ENCODE peak calls at places on chromosomes 1 and 21, in seven cellular contexts. Q is lung; I is sigmoid colon; D is cardiac muscle cell; O is IMR-90; C is hepatocyte; K is CD8-positive, alpha-beta memory T cell. L is an unnamed sample. For H3K4me1 and H3K36me3, the result is how much of the 10 kb centered on the place peaks cover.

GRCh38 chr1:198830397-198830796 is 191.6 kb downstream of the PTPRC start:
- DNase-seq in D (no peak), C (no peak), O (no peak), K (no peak), I (no peak), Q (no peak), L (no peak)

GRCh38 chr1:119093721-119094120 is 46.7 kb downstream of the WARS2 start:
- DNase-seq in O (peak), Q (no peak), I (no peak), C (no peak), K (no peak), D (peak), L (no peak)

GRCh38 chr1:241356187-241356518 is 852 bp downstream of the RGS7 start:
- DNase-seq in D (no peak), K (no peak), C (peak), I (no peak), Q (no peak), O (no peak), L (no peak)

GRCh38 chr1:22733643-22734042 is 23.0 kb downstream of the EPHB2 start:
- DNase-seq in Q (no peak), K (no peak), C (no peak), D (no peak), I (no peak), O (no peak), L (no peak)

GRCh38 chr1:230712470-230712942 is 1.4 kb downstream of the AGT start:
- DNase-seq in O (no peak), K (no peak), D (no peak), I (no peak), C (no peak), Q (no peak), L (no peak)

GRCh38 chr1:96923753-96924152 is 202.2 kb downstream of the PTBP2 start:
- DNase-seq in K (no peak), C (no peak), O (no peak), I (no peak), D (no peak), Q (no peak), L (no peak)

GRCh38 chr1:43414634-43415223 is 25.0 kb downstream of the SZT2 start:
- DNase-seq in Q (peak), K (peak), I (no peak), C (peak), D (peak), O (peak), L (peak)

GRCh38 chr1:56877973-56878372 is 23.4 kb downstream of the C8A start:
- DNase-seq in C (no peak), Q (no peak), D (no peak), O (peak), I (no peak), K (no peak), L (no peak)

GRCh38 chr1:23651069-23651808 is 40.4 kb upstream of the RPL11 start:
- DNase-seq in D (no peak), K (no peak), I (peak), O (peak), Q (no peak), C (no peak), L (no peak)

GRCh38 chr1:98565951-98566350 is 95.6 kb upstream of the SNX7 start:
- DNase-seq in I (no peak), C (no peak), O (no peak), Q (no peak), K (no peak), D (no peak), L (no peak)

GRCh38 chr1:37708471-37708870 is 16.2 kb downstream of the CDCA8 start:
- DNase-seq in C (no peak), Q (no peak), K (no peak), O (no peak), D (no peak), I (no peak), L (no peak)

GRCh38 chr1:92774407-92774806 is 10.5 kb downstream of the EVI5 start:
- DNase-seq in Q (no peak), C (no peak), K (no peak), O (no peak), I (no peak), D (no peak), L (no peak)

GRCh38 chr1:239125027-239125426 is 261.3 kb upstream of the CHRM3 start:
- DNase-seq in K (no peak), I (no peak), Q (no peak), C (no peak), O (no peak), D (peak), L (no peak)

GRCh38 chr21:35606578-35606977 is 453.7 kb downstream of the SETD4 start:
- DNase-seq in D (no peak), K (no peak), O (no peak), C (no peak), I (no peak), Q (no peak), L (no peak)

GRCh38 chr1:245277276-245277675 is 122.5 kb downstream of the KIF26B start:
- DNase-seq in I (no peak), C (no peak), Q (no peak), D (peak), K (no peak), O (no peak), L (no peak)

GRCh38 chr1:205294175-205294913 is 27.2 kb downstream of the NUAK2 start:
- DNase-seq in K (no peak), C (peak), D (no peak), Q (no peak), O (peak), I (no peak), L (peak)

GRCh38 chr1:84692391-84692790 is 2.1 kb upstream of the SSX2IP start:
- DNase-seq in K (no peak), D (no peak), O (no peak), Q (no peak), C (no peak), I (no peak), L (no peak)

GRCh38 chr1:113934511-113935055 is 5.5 kb downstream of the HIPK1 start:
- DNase-seq in C (no peak), D (no peak), K (no peak), I (no peak), Q (no peak), O (no peak), L (no peak)
- H3K4me1 ChIP-seq in C (under half), D (under half), K (half or more), I (half or more), Q (under half), O (under half), L (half or more)

GRCh38 chr1:99645699-99646531 is at the start of gene PALMD:
- DNase-seq in K (no peak), Q (no peak), I (no peak), O (peak), C (peak), D (peak), L (peak)
- H3K4me3 ChIP-seq in K (no peak), Q (peak), I (peak), O (peak), C (peak), D (no peak), L (peak)

DNA sequence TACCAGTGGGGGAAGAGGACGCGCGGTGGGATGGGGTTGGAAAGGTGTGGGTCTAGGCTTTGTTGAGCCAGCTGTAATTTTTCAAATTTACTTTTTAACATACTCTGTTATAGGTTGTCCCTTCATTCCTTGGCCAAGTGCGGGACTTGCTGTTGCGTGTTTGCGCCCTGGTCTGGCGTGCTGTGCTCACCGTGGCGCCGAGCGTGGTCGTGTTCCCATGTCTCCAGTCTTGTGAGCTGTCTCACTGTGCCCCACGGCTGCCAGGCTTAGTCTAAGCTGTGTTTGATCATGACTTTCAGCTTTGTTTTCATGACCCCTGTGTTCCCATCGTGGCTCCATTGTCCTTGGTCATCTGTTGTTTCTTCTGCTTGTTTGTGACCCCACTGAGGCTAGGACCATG is 26.0 kb downstream of the TRAPPC10 start:
- DNase-seq in Q (no peak), O (no peak), D (no peak), C (no peak), I (no peak), K (no peak), L (no peak)
- H3K36me3 ChIP-seq in Q (under half), O (under half), D (under half), C (under half), I (under half), K (under half), L (half or more)

GRCh38 chr1:201291917-201292316 is 8.6 kb downstream of the PKP1 start:
- DNase-seq in D (no peak), K (no peak), I (no peak), Q (no peak), O (no peak), C (no peak), L (no peak)
- H3K4me1 ChIP-seq in D (under half), K (under half), I (under half), Q (under half), O (under half), C (under half), L (under half)

DNA sequence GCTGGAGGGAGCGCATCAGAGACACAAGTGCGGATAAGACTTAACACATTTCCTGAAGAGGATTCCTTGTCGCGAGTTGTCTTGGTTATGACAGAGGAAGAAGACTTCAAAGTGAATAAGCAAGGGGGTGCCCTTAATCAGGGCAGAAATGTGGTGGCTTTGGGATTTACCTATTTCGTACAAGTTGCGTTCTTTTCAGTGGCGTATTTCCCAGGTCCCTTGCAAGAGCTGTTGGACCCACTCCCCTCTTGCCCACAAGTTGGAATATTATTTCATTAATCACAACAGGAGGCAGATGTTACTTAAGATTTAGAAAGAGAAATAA is 121.8 kb downstream of the ESRRG start:
- DNase-seq in K (no peak), C (no peak), I (no peak), D (no peak), O (no peak), Q (no peak), L (no peak)
- H3K4me3 ChIP-seq in K (no peak), C (peak), I (peak), D (peak), O (peak), Q (peak), L (peak)

DNA sequence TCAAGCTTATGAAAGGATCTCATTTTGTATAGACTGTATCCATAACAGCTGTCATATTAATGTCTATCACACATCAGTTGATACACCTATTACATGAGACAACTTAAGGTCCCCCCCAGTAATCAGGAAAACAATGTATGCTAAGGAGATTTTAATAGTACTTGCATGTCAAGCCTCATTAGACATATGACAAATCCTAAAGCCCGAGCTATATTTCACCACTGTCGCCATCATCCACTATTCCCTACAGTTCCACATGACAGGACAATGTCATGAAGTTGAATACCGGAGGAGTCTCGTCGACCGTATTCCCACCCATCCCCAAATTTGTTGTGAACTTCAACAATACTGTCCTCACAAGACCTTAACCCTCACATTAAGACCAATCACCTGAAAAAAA is 3.4 kb downstream of the HMGN1 start:
- DNase-seq in C (no peak), D (no peak), I (no peak), Q (no peak), O (no peak), K (no peak), L (no peak)
- H3K36me3 ChIP-seq in C (under half), D (under half), I (under half), Q (under half), O (under half), K (under half), L (half or more)

GRCh38 chr1:109624215-109625010 is 4.8 kb downstream of the AMPD2 start:
- DNase-seq in D (no peak), O (no peak), Q (peak), C (no peak), K (no peak), I (no peak), L (peak)

GRCh38 chr1:109622103-109622892 is 2.7 kb downstream of the AMPD2 start:
- DNase-seq in D (no peak), O (no peak), K (no peak), C (no peak), I (no peak), Q (no peak), L (no peak)

GRCh38 chr1:109625176-109625575 is 5.5 kb downstream of the AMPD2 start:
- DNase-seq in D (no peak), I (no peak), O (no peak), K (no peak), C (no peak), Q (peak), L (no peak)

GRCh38 chr1:109622895-109623294 is 3.3 kb downstream of the AMPD2 start:
- DNase-seq in K (no peak), Q (no peak), D (no peak), I (no peak), C (no peak), O (no peak), L (no peak)

DNA sequence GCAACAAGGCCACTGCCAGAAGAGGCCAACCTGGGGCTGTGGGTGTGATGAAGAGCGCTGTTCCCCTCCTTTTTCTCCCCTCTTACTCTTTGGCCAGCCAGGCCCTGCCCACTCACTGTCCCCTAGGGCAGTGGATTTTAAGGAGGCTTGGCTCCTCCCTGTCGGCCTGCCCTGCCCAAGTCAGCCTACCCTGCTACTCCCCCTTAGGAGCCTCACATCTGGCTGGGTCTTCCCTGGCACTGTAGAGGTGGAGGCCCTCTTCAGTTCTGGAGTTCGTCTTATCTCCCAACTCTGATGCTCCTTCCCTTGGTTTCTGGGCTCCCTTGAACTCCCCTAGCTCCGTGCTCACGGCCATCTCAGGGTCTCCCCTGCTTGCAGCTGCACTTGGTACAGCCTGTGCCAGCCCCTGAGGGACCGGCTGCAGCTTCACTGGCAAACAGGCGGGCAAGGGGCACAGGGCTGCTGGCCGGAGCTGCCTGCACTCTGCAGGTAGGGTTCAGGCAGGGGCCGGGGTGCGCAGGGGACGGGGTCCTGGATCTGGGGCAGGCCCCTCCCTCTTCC is 4.0 kb downstream of the AMPD2 start:
- DNase-seq in C (no peak), D (no peak), K (no peak), I (no peak), Q (no peak), O (no peak), L (no peak)
- H3K4me1 ChIP-seq in C (under half), D (under half), K (half or more), I (half or more), Q (under half), O (under half), L (under half)